ENCODE peak calls at places on chromosomes 6 and 20, in four cellular contexts. A is DND-41, I is psoas muscle, U is NT2/D1. Z is an unnamed sample.

GRCh38 chr6:82072113-82072512 is 175.4 kb downstream of the IBTK start:
- DNase-seq in A (no peak), I (no peak), U (no peak), Z (no peak)

GRCh38 chr20:18272451-18272850 is 15.9 kb upstream of the ZNF133 start:
- DNase-seq in A (no peak), I (peak; percentile 18), U (no peak), Z (no peak)

GRCh38 chr20:57658447-57659130 is 38.4 kb upstream of the ZBP1 start:
- DNase-seq in A (peak; percentile 3), I (no peak), U (no peak), Z (no peak)

GRCh38 chr6:100468013-100468622 is 3.4 kb upstream of the SIM1 start:
- DNase-seq in A (no peak), I (no peak), U (no peak), Z (no peak)

GRCh38 chr20:64049060-64049886 is at the start of gene SOX18:
- DNase-seq in A (no peak), I (no peak), U (no peak), Z (no peak)

GRCh38 chr6:10180138-10181074 is 234.5 kb downstream of the TFAP2A start:
- DNase-seq in A (no peak), I (no peak), U (no peak), Z (no peak)

GRCh38 chr6:39493174-39493573 is 170.7 kb upstream of the KCNK16 start:
- DNase-seq in A (no peak), I (no peak), U (no peak), Z (no peak)

GRCh38 chr20:6744805-6745204 is 22.7 kb upstream of the BMP2 start:
- DNase-seq in A (no peak), I (no peak), U (no peak), Z (no peak)

GRCh38 chr20:6746901-6747609 is 20.4 kb upstream of the BMP2 start:
- DNase-seq in A (no peak), I (no peak), U (no peak), Z (no peak)

GRCh38 chr6:163392533-163392932 is 22.0 kb upstream of the QKI start:
- DNase-seq in A (no peak), I (no peak), U (no peak), Z (no peak)

GRCh38 chr6:35354361-35355135 is 12.2 kb downstream of the PPARD start:
- DNase-seq in A (no peak), I (no peak), U (no peak), Z (no peak)

GRCh38 chr20:64239449-64240242 is 15.9 kb upstream of the PCMTD2 start:
- DNase-seq in A (no peak), I (no peak), U (no peak), Z (no peak)

GRCh38 chr6:168138436-168138835 is 59.4 kb upstream of the FRMD1 start:
- DNase-seq in A (no peak), I (no peak), U (no peak), Z (no peak)

GRCh38 chr6:149210376-149210775 is 107.1 kb upstream of the TAB2 start:
- DNase-seq in A (no peak), I (no peak), U (no peak), Z (no peak)

GRCh38 chr20:49936153-49937022 is at the start of gene RNF114:
- DNase-seq in A (peak; percentile 92), I (peak; percentile 94), U (peak; percentile 81), Z (peak; percentile 85)

GRCh38 chr6:52389626-52390360 is 27.8 kb downstream of the PAQR8 start:
- DNase-seq in A (peak; percentile 79), I (peak; percentile 36), U (no peak), Z (peak; percentile 85)

GRCh38 chr6:123803862-123804681 is at the start of gene NKAIN2:
- DNase-seq in A (no peak), I (peak; percentile 52), U (peak; percentile 9), Z (no peak)

GRCh38 chr20:63330084-63330760 is 30.9 kb downstream of the CHRNA4 start:
- DNase-seq in A (no peak), I (peak; percentile 6), U (no peak), Z (no peak)

GRCh38 chr20:3821996-3822395 is 1.6 kb downstream of the AP5S1 start:
- DNase-seq in A (no peak), I (no peak), U (no peak), Z (no peak)

GRCh38 chr6:148836751-148837150 is 89.9 kb downstream of the UST start:
- DNase-seq in A (no peak), I (no peak), U (no peak), Z (no peak)

GRCh38 chr6:35936960-35937359 is 16.1 kb upstream of the SRPK1 start:
- DNase-seq in A (no peak), I (no peak), U (no peak), Z (no peak)

GRCh38 chr6:154696661-154697060 is 36.6 kb upstream of the SCAF8 start:
- DNase-seq in A (no peak), I (no peak), U (no peak), Z (no peak)

GRCh38 chr6:138404666-138405337 is 779 bp downstream of the HEBP2 start:
- DNase-seq in A (no peak), I (peak; percentile 30), U (no peak), Z (no peak)

GRCh38 chr6:90169328-90169886 is 127.2 kb downstream of the BACH2 start:
- DNase-seq in A (no peak), I (no peak), U (no peak), Z (no peak)

GRCh38 chr6:72784581-72784980 is 162.7 kb downstream of the KCNQ5 start:
- DNase-seq in A (no peak), I (no peak), U (no peak), Z (no peak)

GRCh38 chr20:42483694-42484303 is 705.9 kb downstream of the PTPRT start:
- DNase-seq in A (peak; percentile 47), I (no peak), U (peak; percentile 71), Z (no peak)

GRCh38 chr6:24775520-24776058 is 852 bp downstream of the GMNN start:
- DNase-seq in A (no peak), I (no peak), U (no peak), Z (no peak)

GRCh38 chr6:39755231-39755630 is 30.0 kb upstream of the KIF6 start:
- DNase-seq in A (no peak), I (no peak), U (no peak), Z (no peak)

GRCh38 chr6:136696783-136697364 is 95.4 kb downstream of the MAP3K5 start:
- DNase-seq in A (no peak), I (no peak), U (no peak), Z (no peak)

GRCh38 chr6:37556884-37557644 is 57.4 kb upstream of the CCDC167 start:
- DNase-seq in A (no peak), I (no peak), U (no peak), Z (no peak)

GRCh38 chr6:108946695-108947094 is 98.5 kb downstream of the ARMC2 start:
- DNase-seq in A (no peak), I (no peak), U (no peak), Z (no peak)

GRCh38 chr20:44074252-44075151 is 112.5 kb downstream of the JPH2 start:
- DNase-seq in A (no peak), I (no peak), U (no peak), Z (no peak)

GRCh38 chr20:50286609-50287008 is 96.0 kb downstream of the CEBPB start:
- DNase-seq in A (no peak), I (peak; percentile 81), U (no peak), Z (no peak)

GRCh38 chr20:62015445-62016288 is 50.0 kb downstream of the TAF4 start:
- DNase-seq in A (no peak), I (no peak), U (no peak), Z (no peak)

GRCh38 chr6:151495380-151495779 is 1.6 kb downstream of the CCDC170 start:
- DNase-seq in A (no peak), I (no peak), U (no peak), Z (no peak)

GRCh38 chr6:42370323-42370985 is 81.3 kb downstream of the TRERF1 start:
- DNase-seq in A (no peak), I (no peak), U (no peak), Z (no peak)

GRCh38 chr6:42366999-42367352 is 84.8 kb downstream of the TRERF1 start:
- DNase-seq in A (no peak), I (no peak), U (no peak), Z (no peak)

GRCh38 chr6:42368156-42368555 is 83.6 kb downstream of the TRERF1 start:
- DNase-seq in A (no peak), I (no peak), U (no peak), Z (no peak)

GRCh38 chr6:42367353-42368011 is 84.2 kb downstream of the TRERF1 start:
- DNase-seq in A (no peak), I (no peak), U (no peak), Z (no peak)

GRCh38 chr6:42369568-42369967 is 82.2 kb downstream of the TRERF1 start:
- DNase-seq in A (no peak), I (no peak), U (no peak), Z (no peak)
- H3K4me3 ChIP-seq in A (no peak overlapping the region), I (no peak overlapping the region), U (no peak overlapping the region), Z (no peak overlapping the region)

GRCh38 chr20:23164176-23164601 is 78.1 kb upstream of the CD93 start:
- DNase-seq in A (no peak), I (no peak), U (no peak), Z (no peak)

GRCh38 chr20:23166563-23166962 is 80.4 kb upstream of the CD93 start:
- DNase-seq in A (no peak), I (no peak), U (no peak), Z (no peak)

GRCh38 chr20:23165964-23166363 is 79.8 kb upstream of the CD93 start:
- DNase-seq in A (no peak), I (no peak), U (no peak), Z (no peak)

GRCh38 chr20:23163562-23163961 is 77.4 kb upstream of the CD93 start:
- DNase-seq in A (no peak), I (no peak), U (no peak), Z (no peak)

DNA sequence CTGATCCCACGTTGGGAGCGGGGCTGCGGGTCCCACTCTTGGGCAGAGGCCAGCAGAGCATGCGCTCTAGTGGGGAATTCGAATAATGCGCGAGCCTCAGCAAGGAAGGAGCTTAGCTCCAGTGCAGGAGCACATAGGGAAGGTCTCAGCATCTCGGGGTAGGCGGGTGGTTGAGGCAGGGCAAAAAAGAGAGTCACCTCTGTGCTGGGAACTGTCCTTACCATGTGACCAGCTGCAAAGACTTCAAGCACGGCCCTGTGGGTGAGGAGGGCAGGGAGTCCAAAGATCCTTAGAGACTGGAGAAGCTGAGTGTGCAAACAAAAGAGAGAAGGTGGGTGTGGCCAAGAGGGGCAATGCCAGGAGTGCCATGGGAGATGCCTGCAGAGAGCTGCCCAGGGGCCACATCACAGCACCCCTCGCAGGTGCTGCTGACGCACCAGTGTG is 79.2 kb upstream of the CD93 start:
- DNase-seq in A (no peak), I (no peak), U (no peak), Z (no peak)
- H3K4me1 ChIP-seq in A (peaks cover 18% of the 10 kb centered on the region), I (peaks cover 22% of the 10 kb centered on the region), U (peaks cover 7% of the 10 kb centered on the region), Z (peaks cover 17% of the 10 kb centered on the region)

GRCh38 chr6:159305159-159305558 is 136.0 kb downstream of the FNDC1 start:
- DNase-seq in A (no peak), I (no peak), U (no peak), Z (no peak)

GRCh38 chr6:159309723-159310122 is 140.5 kb downstream of the FNDC1 start:
- DNase-seq in A (no peak), I (no peak), U (no peak), Z (no peak)

GRCh38 chr6:159304641-159305040 is 135.4 kb downstream of the FNDC1 start:
- DNase-seq in A (no peak), I (no peak), U (no peak), Z (no peak)

GRCh38 chr6:159306134-159306537 is 136.9 kb downstream of the FNDC1 start:
- DNase-seq in A (no peak), I (no peak), U (no peak), Z (no peak)

GRCh38 chr6:159307246-159307790 is 138.1 kb downstream of the FNDC1 start:
- DNase-seq in A (no peak), I (no peak), U (no peak), Z (no peak)
- H3K4me3 ChIP-seq in A (no peak overlapping the region), I (no peak overlapping the region), U (no peak overlapping the region), Z (no peak overlapping the region)

GRCh38 chr6:107068691-107069630 is 41.0 kb downstream of the MTRES1 start:
- DNase-seq in A (no peak), I (no peak), U (no peak), Z (no peak)
- H3K4me1 ChIP-seq in A (peaks cover 19% of the 10 kb centered on the region), I (peaks cover 4% of the 10 kb centered on the region), U (peaks cover 3% of the 10 kb centered on the region), Z (peaks cover 9% of the 10 kb centered on the region)